ENCODE peak calls at places on chromosomes 13 and 19, in ten cellular contexts. B is fibroblast of mammary gland; I is stimulated activated CD8-positive, alpha-beta memory T cell treated with anti-CD3 and anti-CD28 coated beads, Interleukin-15, amount 100 ng/mL, for 4 hours; J is mesothelial cell of epicardium; V is nucleus accumbens; T is EL; H is NCI-H1436; M is GM04504; N is endothelial cell; F is astrocyte of the cerebellum. R is an unnamed sample.

GRCh38 chr19:49056101-49056901 is 1.2 kb downstream of the CGB7 start:
- DNase-seq in B (peak; percentile 21), I (peak; percentile 19), J (peak; percentile 72), V (no peak), T (peak; percentile 74), H (peak; percentile 46), M (no peak), N (peak; percentile 64), F (no peak), R (peak; percentile 19)

GRCh38 chr19:4671182-4671851 is 1.2 kb upstream of the MYDGF start:
- DNase-seq in B (no peak), I (no peak), J (no peak), V (no peak), T (no peak), H (no peak), M (no peak), N (no peak), F (no peak), R (no peak)

GRCh38 chr13:29925457-29925856 is 75.0 kb upstream of the UBL3 start:
- DNase-seq in B (peak; percentile 86), I (no peak), J (no peak), V (no peak), T (peak; percentile 81), H (no peak), M (peak; percentile 84), N (no peak), F (peak; percentile 38), R (no peak)

GRCh38 chr19:1956868-1957492 is 16.0 kb downstream of the CSNK1G2 start:
- DNase-seq in B (no peak), I (no peak), J (no peak), V (peak; percentile 68), T (no peak), H (no peak), M (no peak), N (no peak), F (no peak), R (no peak)

GRCh38 chr19:13208964-13209796 is 59.0 kb downstream of the IER2 start:
- DNase-seq in B (no peak), I (no peak), J (no peak), V (no peak), T (no peak), H (no peak), M (no peak), N (no peak), F (no peak), R (no peak)

GRCh38 chr19:44430956-44431355 is 17.3 kb downstream of the ZNF229 start:
- DNase-seq in B (no peak), I (no peak), J (no peak), V (no peak), T (peak; percentile 30), H (no peak), M (no peak), N (no peak), F (no peak), R (no peak)

GRCh38 chr13:114334305-114335053 is 20.2 kb downstream of the CHAMP1 start:
- DNase-seq in B (no peak), I (no peak), J (no peak), V (no peak), T (no peak), H (no peak), M (no peak), N (no peak), F (no peak), R (no peak)

GRCh38 chr19:30518965-30519606 is 146.9 kb downstream of the ZNF536 start:
- DNase-seq in B (no peak), I (no peak), J (no peak), V (no peak), T (no peak), H (no peak), M (no peak), N (no peak), F (no peak), R (no peak)

GRCh38 chr13:76470991-76471390 is 415.2 kb downstream of the KCTD12 start:
- DNase-seq in B (no peak), I (no peak), J (no peak), V (no peak), T (no peak), H (no peak), M (no peak), N (no peak), F (no peak), R (no peak)

GRCh38 chr13:46983881-46984280 is 87.0 kb upstream of the HTR2A start:
- DNase-seq in B (peak; percentile 72), I (no peak), J (no peak), V (no peak), T (peak; percentile 40), H (no peak), M (no peak), N (no peak), F (no peak), R (no peak)

GRCh38 chr19:29795461-29795860 is 16.3 kb upstream of the CCNE1 start:
- DNase-seq in B (no peak), I (no peak), J (no peak), V (no peak), T (no peak), H (no peak), M (no peak), N (no peak), F (no peak), R (no peak)

GRCh38 chr19:16394681-16395375 is 70.2 kb downstream of the KLF2 start:
- DNase-seq in B (no peak), I (no peak), J (no peak), V (no peak), T (no peak), H (no peak), M (no peak), N (no peak), F (no peak), R (no peak)

GRCh38 chr13:48896312-48896711 is 79.4 kb upstream of the FNDC3A start:
- DNase-seq in B (peak; percentile 84), I (no peak), J (no peak), V (no peak), T (peak; percentile 56), H (no peak), M (no peak), N (no peak), F (no peak), R (no peak)

GRCh38 chr19:24086974-24087595 is at the start of gene ZNF254:
- DNase-seq in B (peak; percentile 95), I (peak; percentile 62), J (peak; percentile 83), V (peak; percentile 73), T (peak; percentile 96), H (no peak), M (peak; percentile 92), N (peak; percentile 85), F (peak; percentile 93), R (peak; percentile 95)

GRCh38 chr13:114088234-114088633 is 44.2 kb downstream of the RASA3 start:
- DNase-seq in B (no peak), I (no peak), J (no peak), V (no peak), T (no peak), H (no peak), M (no peak), N (no peak), F (no peak), R (no peak)

GRCh38 chr19:1081301-1082164 is 13.6 kb downstream of the POLR2E start:
- DNase-seq in B (no peak), I (no peak), J (no peak), V (no peak), T (no peak), H (peak; percentile 41), M (no peak), N (no peak), F (no peak), R (no peak)

R was measured in SW 1271.